ENCODE peak calls at places on chromosome 9, in nine cellular contexts. One of them, this sample, is unnamed.

GRCh38 chr9:26723486-26723885 is 169.1 kb downstream of the CAAP1 start:
- DNase-seq in K562: no peak
- DNase-seq in HCT116: peak
- DNase-seq in Panc1: no peak
- DNase-seq in endothelial cell of umbilical vein: no peak
- DNase-seq in GM23338: peak
- DNase-seq in SK-N-SH: no peak
- DNase-seq in HepG2: peak
- DNase-seq in sigmoid colon: no peak
- DNase-seq in this sample: no peak

GRCh38 chr9:122346478-122347347 is 24.1 kb upstream of the PTGS1 start:
- DNase-seq in K562: no peak
- DNase-seq in HCT116: no peak
- DNase-seq in Panc1: no peak
- DNase-seq in endothelial cell of umbilical vein: peak
- DNase-seq in GM23338: peak
- DNase-seq in SK-N-SH: peak
- DNase-seq in HepG2: peak
- DNase-seq in sigmoid colon: peak
- DNase-seq in this sample: peak

GRCh38 chr9:123339666-123340414 is 16.2 kb upstream of the CRB2 start:
- DNase-seq in K562: no peak
- DNase-seq in HCT116: no peak
- DNase-seq in Panc1: no peak
- DNase-seq in endothelial cell of umbilical vein: no peak
- DNase-seq in GM23338: no peak
- DNase-seq in SK-N-SH: no peak
- DNase-seq in HepG2: no peak
- DNase-seq in sigmoid colon: no peak
- DNase-seq in this sample: no peak

GRCh38 chr9:133372144-133372543 is 3.7 kb downstream of the SURF4 start:
- DNase-seq in K562: no peak
- DNase-seq in HCT116: no peak
- DNase-seq in Panc1: no peak
- DNase-seq in endothelial cell of umbilical vein: no peak
- DNase-seq in GM23338: no peak
- DNase-seq in SK-N-SH: no peak
- DNase-seq in HepG2: no peak
- DNase-seq in sigmoid colon: no peak
- DNase-seq in this sample: no peak

GRCh38 chr9:85248514-85249312 is 493.0 kb downstream of the AGTPBP1 start:
- DNase-seq in K562: no peak
- DNase-seq in HCT116: no peak
- DNase-seq in Panc1: no peak
- DNase-seq in endothelial cell of umbilical vein: no peak
- DNase-seq in GM23338: no peak
- DNase-seq in SK-N-SH: no peak
- DNase-seq in HepG2: no peak
- DNase-seq in sigmoid colon: no peak
- DNase-seq in this sample: no peak

GRCh38 chr9:70861376-70861775 is 260.0 kb downstream of the TRPM3 start:
- DNase-seq in K562: no peak
- DNase-seq in HCT116: no peak
- DNase-seq in Panc1: no peak
- DNase-seq in endothelial cell of umbilical vein: no peak
- DNase-seq in GM23338: no peak
- DNase-seq in SK-N-SH: no peak
- DNase-seq in HepG2: no peak
- DNase-seq in sigmoid colon: no peak
- DNase-seq in this sample: no peak

GRCh38 chr9:85178486-85178885 is 509.0 kb downstream of the NTRK2 start:
- DNase-seq in K562: no peak
- DNase-seq in HCT116: no peak
- DNase-seq in Panc1: no peak
- DNase-seq in endothelial cell of umbilical vein: no peak
- DNase-seq in GM23338: peak
- DNase-seq in SK-N-SH: no peak
- DNase-seq in HepG2: no peak
- DNase-seq in sigmoid colon: no peak
- DNase-seq in this sample: no peak

GRCh38 chr9:27088981-27089380 is 20.0 kb upstream of the TEK start:
- DNase-seq in K562: no peak
- DNase-seq in HCT116: no peak
- DNase-seq in Panc1: no peak
- DNase-seq in endothelial cell of umbilical vein: no peak
- DNase-seq in GM23338: no peak
- DNase-seq in SK-N-SH: no peak
- DNase-seq in HepG2: no peak
- DNase-seq in sigmoid colon: no peak
- DNase-seq in this sample: no peak

GRCh38 chr9:131668439-131669233 is 71.2 kb downstream of the RAPGEF1 start:
- DNase-seq in K562: no peak
- DNase-seq in HCT116: no peak
- DNase-seq in Panc1: no peak
- DNase-seq in endothelial cell of umbilical vein: peak
- DNase-seq in GM23338: no peak
- DNase-seq in SK-N-SH: peak
- DNase-seq in HepG2: peak
- DNase-seq in sigmoid colon: no peak
- DNase-seq in this sample: no peak

GRCh38 chr9:115847245-115847644 is 306.3 kb upstream of the PAPPA start:
- DNase-seq in K562: no peak
- DNase-seq in HCT116: no peak
- DNase-seq in Panc1: no peak
- DNase-seq in endothelial cell of umbilical vein: no peak
- DNase-seq in GM23338: no peak
- DNase-seq in SK-N-SH: no peak
- DNase-seq in HepG2: no peak
- DNase-seq in sigmoid colon: no peak
- DNase-seq in this sample: no peak

GRCh38 chr9:93668261-93668871 is 92.0 kb downstream of the PHF2 start:
- DNase-seq in K562: peak
- DNase-seq in HCT116: no peak
- DNase-seq in Panc1: no peak
- DNase-seq in endothelial cell of umbilical vein: no peak
- DNase-seq in GM23338: peak
- DNase-seq in SK-N-SH: no peak
- DNase-seq in HepG2: no peak
- DNase-seq in sigmoid colon: peak
- DNase-seq in this sample: no peak

GRCh38 chr9:73565833-73566465 is 414.3 kb downstream of the ANXA1 start:
- DNase-seq in K562: no peak
- DNase-seq in HCT116: no peak
- DNase-seq in Panc1: no peak
- DNase-seq in endothelial cell of umbilical vein: no peak
- DNase-seq in GM23338: peak
- DNase-seq in SK-N-SH: no peak
- DNase-seq in HepG2: peak
- DNase-seq in sigmoid colon: no peak
- DNase-seq in this sample: no peak

GRCh38 chr9:18390393-18390792 is 83.6 kb upstream of the ADAMTSL1 start:
- DNase-seq in K562: no peak
- DNase-seq in HCT116: no peak
- DNase-seq in Panc1: no peak
- DNase-seq in endothelial cell of umbilical vein: no peak
- DNase-seq in GM23338: no peak
- DNase-seq in SK-N-SH: no peak
- DNase-seq in HepG2: no peak
- DNase-seq in sigmoid colon: no peak
- DNase-seq in this sample: no peak

GRCh38 chr9:134066546-134066922 is 1.3 kb downstream of the BRD3 start:
- DNase-seq in K562: no peak
- DNase-seq in HCT116: no peak
- DNase-seq in Panc1: no peak
- DNase-seq in endothelial cell of umbilical vein: peak
- DNase-seq in GM23338: no peak
- DNase-seq in SK-N-SH: peak
- DNase-seq in HepG2: no peak
- DNase-seq in sigmoid colon: no peak
- DNase-seq in this sample: no peak

DNA sequence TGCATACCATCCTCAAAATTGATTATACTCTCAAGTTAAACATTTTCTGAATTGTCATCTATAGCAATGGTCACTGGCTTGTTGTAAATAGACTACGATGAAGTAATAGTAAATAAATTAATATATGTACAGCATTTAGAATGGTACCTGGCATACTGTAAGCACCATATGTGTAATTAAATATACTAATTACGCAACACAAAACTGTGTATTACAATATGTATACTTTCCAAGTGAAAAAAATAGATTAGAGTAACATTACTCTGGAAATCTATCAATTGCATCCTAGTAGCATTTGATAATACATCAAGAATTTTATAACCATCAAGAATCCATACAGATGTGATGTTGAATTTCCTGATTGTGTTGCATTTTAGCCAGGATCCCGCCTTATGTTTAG is 17.2 kb upstream of the ROR2 start:
- DNase-seq in K562: no peak
- DNase-seq in HCT116: no peak
- DNase-seq in Panc1: no peak
- DNase-seq in endothelial cell of umbilical vein: no peak
- DNase-seq in GM23338: no peak
- DNase-seq in SK-N-SH: no peak
- DNase-seq in HepG2: no peak
- DNase-seq in sigmoid colon: no peak
- DNase-seq in this sample: no peak
- TF ChIP-seq POLR2AphosphoS5 in K562: no peak
- TF ChIP-seq POLR2AphosphoS5 in HCT116: no peak
- TF ChIP-seq POLR2AphosphoS5 in Panc1: no peak
- TF ChIP-seq POLR2AphosphoS5 in endothelial cell of umbilical vein: no peak
- TF ChIP-seq POLR2AphosphoS5 in GM23338: no peak
- TF ChIP-seq POLR2AphosphoS5 in SK-N-SH: no peak
- TF ChIP-seq POLR2AphosphoS5 in HepG2: no peak
- TF ChIP-seq POLR2AphosphoS5 in sigmoid colon: no peak
- TF ChIP-seq POLR2AphosphoS5 in this sample: no peak

DNA sequence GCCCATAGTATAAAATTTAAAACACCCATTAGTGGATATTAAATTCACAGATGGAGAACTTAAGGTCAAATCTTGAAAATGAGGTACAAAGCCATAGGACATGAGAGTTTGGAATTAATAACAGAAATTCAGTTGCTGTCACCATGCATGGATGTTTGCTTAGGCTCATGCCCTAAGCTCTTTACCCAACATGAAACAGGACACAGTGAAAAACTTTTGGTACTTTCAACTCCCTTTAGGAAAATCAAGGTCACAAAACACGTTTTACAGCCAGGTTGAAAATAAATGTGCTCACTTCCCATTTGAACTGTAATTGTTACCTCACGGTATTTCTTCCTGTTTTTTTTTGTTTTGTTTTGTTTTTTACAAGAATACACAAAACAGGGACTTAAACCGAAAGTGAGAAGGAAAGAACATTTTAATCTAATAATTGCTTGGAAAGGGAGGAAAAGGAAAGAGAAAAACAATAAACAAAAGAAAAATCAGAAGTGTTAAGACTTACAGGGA is 6.1 kb upstream of the TOPORS start:
- DNase-seq in K562: no peak
- DNase-seq in HCT116: no peak
- DNase-seq in Panc1: no peak
- DNase-seq in endothelial cell of umbilical vein: peak
- DNase-seq in GM23338: no peak
- DNase-seq in SK-N-SH: no peak
- DNase-seq in HepG2: no peak
- DNase-seq in sigmoid colon: no peak
- DNase-seq in this sample: no peak
- H3K27ac ChIP-seq in K562: no peak
- H3K27ac ChIP-seq in HCT116: no peak
- H3K27ac ChIP-seq in Panc1: no peak
- H3K27ac ChIP-seq in endothelial cell of umbilical vein: no peak
- H3K27ac ChIP-seq in GM23338: no peak
- H3K27ac ChIP-seq in SK-N-SH: no peak
- H3K27ac ChIP-seq in HepG2: peak
- H3K27ac ChIP-seq in sigmoid colon: no peak
- H3K27ac ChIP-seq in this sample: no peak

GRCh38 chr9:136885950-136886578 is at the start of gene TRAF2:
- DNase-seq in K562: peak
- DNase-seq in HCT116: peak
- DNase-seq in Panc1: peak
- DNase-seq in endothelial cell of umbilical vein: peak
- DNase-seq in GM23338: peak
- DNase-seq in SK-N-SH: peak
- DNase-seq in HepG2: peak
- DNase-seq in sigmoid colon: peak
- DNase-seq in this sample: peak
- TF ChIP-seq POLR2AphosphoS5 in K562: peak
- TF ChIP-seq POLR2AphosphoS5 in HCT116: peak
- TF ChIP-seq POLR2AphosphoS5 in Panc1: peak
- TF ChIP-seq POLR2AphosphoS5 in endothelial cell of umbilical vein: no peak
- TF ChIP-seq POLR2AphosphoS5 in GM23338: peak
- TF ChIP-seq POLR2AphosphoS5 in SK-N-SH: peak
- TF ChIP-seq POLR2AphosphoS5 in HepG2: peak
- TF ChIP-seq POLR2AphosphoS5 in sigmoid colon: no peak
- TF ChIP-seq POLR2AphosphoS5 in this sample: peak

GRCh38 chr9:109974918-109975276 is 194.9 kb downstream of the PALM2AKAP2 start:
- DNase-seq in K562: no peak
- DNase-seq in HCT116: no peak
- DNase-seq in Panc1: no peak
- DNase-seq in endothelial cell of umbilical vein: no peak
- DNase-seq in GM23338: no peak
- DNase-seq in SK-N-SH: no peak
- DNase-seq in HepG2: no peak
- DNase-seq in sigmoid colon: no peak
- DNase-seq in this sample: no peak
- H3K27ac ChIP-seq in K562: no peak
- H3K27ac ChIP-seq in HCT116: no peak
- H3K27ac ChIP-seq in Panc1: no peak
- H3K27ac ChIP-seq in endothelial cell of umbilical vein: no peak
- H3K27ac ChIP-seq in GM23338: no peak
- H3K27ac ChIP-seq in SK-N-SH: no peak
- H3K27ac ChIP-seq in HepG2: no peak
- H3K27ac ChIP-seq in sigmoid colon: no peak
- H3K27ac ChIP-seq in this sample: no peak

GRCh38 chr9:127415657-127416056 is 8.5 kb upstream of the ZNF79 start:
- DNase-seq in K562: no peak
- DNase-seq in HCT116: no peak
- DNase-seq in Panc1: no peak
- DNase-seq in endothelial cell of umbilical vein: no peak
- DNase-seq in GM23338: no peak
- DNase-seq in SK-N-SH: no peak
- DNase-seq in HepG2: no peak
- DNase-seq in sigmoid colon: no peak
- DNase-seq in this sample: no peak
- TF ChIP-seq POLR2AphosphoS5 in K562: no peak
- TF ChIP-seq POLR2AphosphoS5 in HCT116: no peak
- TF ChIP-seq POLR2AphosphoS5 in Panc1: no peak
- TF ChIP-seq POLR2AphosphoS5 in endothelial cell of umbilical vein: no peak
- TF ChIP-seq POLR2AphosphoS5 in GM23338: no peak
- TF ChIP-seq POLR2AphosphoS5 in SK-N-SH: no peak
- TF ChIP-seq POLR2AphosphoS5 in HepG2: no peak
- TF ChIP-seq POLR2AphosphoS5 in sigmoid colon: peak
- TF ChIP-seq POLR2AphosphoS5 in this sample: no peak

GRCh38 chr9:86943871-86944240 is 3.5 kb downstream of the GAS1 start:
- DNase-seq in K562: no peak
- DNase-seq in HCT116: no peak
- DNase-seq in Panc1: no peak
- DNase-seq in endothelial cell of umbilical vein: no peak
- DNase-seq in GM23338: peak
- DNase-seq in SK-N-SH: no peak
- DNase-seq in HepG2: no peak
- DNase-seq in sigmoid colon: no peak
- DNase-seq in this sample: no peak
- H3K27ac ChIP-seq in K562: no peak
- H3K27ac ChIP-seq in HCT116: no peak
- H3K27ac ChIP-seq in Panc1: no peak
- H3K27ac ChIP-seq in endothelial cell of umbilical vein: no peak
- H3K27ac ChIP-seq in GM23338: no peak
- H3K27ac ChIP-seq in SK-N-SH: peak
- H3K27ac ChIP-seq in HepG2: no peak
- H3K27ac ChIP-seq in sigmoid colon: peak
- H3K27ac ChIP-seq in this sample: peak

This sample was measured in prostate gland.